ENCODE peak calls at places on chromosomes 16 and 17, in five cellular contexts. N is HepG2, J is A549, W is K562, A is H1. L is an unnamed sample.

GRCh38 chr16:80788016-80788415 is 16.4 kb downstream of the CDYL2 start:
- DNase-seq in W (no peak), A (no peak), J (no peak), N (no peak), L (no peak)

GRCh38 chr17:82619211-82619610 is 29.0 kb downstream of the WDR45B start:
- DNase-seq in N (no peak), A (no peak), J (no peak), W (no peak), L (no peak)

GRCh38 chr17:17021194-17021863 is 20.9 kb upstream of the MPRIP start:
- DNase-seq in N (peak), W (peak), A (no peak), J (peak), L (no peak)

GRCh38 chr17:60391419-60392041 is 403 bp downstream of the USP32 start:
- DNase-seq in J (peak), A (peak), N (no peak), W (no peak), L (no peak)

GRCh38 chr17:50181155-50181554 is 15.3 kb downstream of the SGCA start:
- DNase-seq in A (no peak), J (no peak), N (peak), W (no peak), L (no peak)

GRCh38 chr17:53032861-53033271 is 789.9 kb upstream of the KIF2B start:
- DNase-seq in J (no peak), A (peak), W (no peak), N (peak), L (peak)

GRCh38 chr17:79739148-79740062 is 8.7 kb downstream of the ENPP7 start:
- DNase-seq in W (no peak), J (no peak), A (no peak), N (peak), L (no peak)

GRCh38 chr17:31740611-31741082 is 118.4 kb downstream of the COPRS start:
- DNase-seq in W (no peak), J (no peak), A (no peak), N (no peak), L (peak)

GRCh38 chr17:74085434-74085833 is 118.0 kb upstream of the RPL38 start:
- DNase-seq in A (no peak), W (peak), N (no peak), J (no peak), L (no peak)

GRCh38 chr16:3541527-3542152 is 35.6 kb downstream of the NLRC3 start:
- DNase-seq in A (no peak), J (no peak), W (no peak), N (no peak), L (no peak)

GRCh38 chr17:21301593-21302550 is 17.4 kb downstream of the MAP2K3 start:
- DNase-seq in A (no peak), N (no peak), W (no peak), J (no peak), L (no peak)

GRCh38 chr16:53541326-53541725 is 38.3 kb upstream of the AKTIP start:
- DNase-seq in J (no peak), N (no peak), W (no peak), A (no peak), L (peak)

GRCh38 chr16:75309899-75310430 is 58.5 kb upstream of the BCAR1 start:
- DNase-seq in W (no peak), J (no peak), N (peak), A (no peak), L (no peak)

GRCh38 chr17:16066125-16066524 is 66.5 kb downstream of the TTC19 start:
- DNase-seq in W (no peak), A (no peak), N (no peak), J (no peak), L (no peak)

GRCh38 chr17:47862621-47863440 is 11.9 kb upstream of the SP6 start:
- DNase-seq in A (no peak), J (peak), N (no peak), W (no peak), L (peak)

GRCh38 chr17:44925731-44926697 is 10.7 kb upstream of the GFAP start:
- DNase-seq in A (no peak), N (no peak), J (no peak), W (no peak), L (no peak)

GRCh38 chr17:27577884-27578717 is 52.9 kb upstream of the LGALS9 start:
- DNase-seq in N (no peak), A (no peak), W (no peak), J (no peak), L (peak)

GRCh38 chr17:68385490-68386215 is 71.6 kb downstream of the WIPI1 start:
- DNase-seq in N (no peak), J (no peak), W (no peak), A (no peak), L (no peak)

GRCh38 chr17:27985736-27986394 is 56.6 kb upstream of the NLK start:
- DNase-seq in W (no peak), J (no peak), A (no peak), N (no peak), L (no peak)

GRCh38 chr17:29687601-29688000 is 64.9 kb upstream of the CORO6 start:
- DNase-seq in J (no peak), N (no peak), A (no peak), W (no peak), L (no peak)

GRCh38 chr17:42106009-42106408 is 6.5 kb downstream of the DHX58 start:
- DNase-seq in W (no peak), N (no peak), J (no peak), A (no peak), L (no peak)

GRCh38 chr17:17440938-17441730 is 35.7 kb upstream of the MED9 start:
- DNase-seq in A (no peak), J (no peak), N (no peak), W (no peak), L (no peak)

GRCh38 chr17:44961921-44962350 is 6.2 kb downstream of the C1QL1 start:
- DNase-seq in N (peak), A (no peak), J (no peak), W (no peak), L (no peak)

GRCh38 chr16:48321307-48322036 is 63.7 kb downstream of the SIAH1 start:
- DNase-seq in A (no peak), W (no peak), J (no peak), N (no peak), L (peak)

GRCh38 chr16:30721606-30722005 is 22.6 kb downstream of the SRCAP start:
- DNase-seq in N (no peak), J (no peak), W (no peak), A (no peak), L (peak)

GRCh38 chr17:33572615-33573014 is 279.5 kb upstream of the ASIC2 start:
- DNase-seq in W (no peak), J (no peak), N (no peak), A (no peak), L (no peak)

GRCh38 chr16:89909777-89910716 is 8.6 kb upstream of the MC1R start:
- DNase-seq in A (no peak), J (peak), W (peak), N (peak), L (peak)

GRCh38 chr17:2053380-2054261 is 1.3 kb upstream of the HIC1 start:
- DNase-seq in N (peak), W (peak), J (peak), A (no peak), L (peak)

GRCh38 chr16:80208015-80208414 is 332.8 kb upstream of the DYNLRB2 start:
- DNase-seq in N (no peak), A (no peak), J (no peak), W (no peak), L (no peak)

GRCh38 chr17:13273744-13274295 is 256.0 kb upstream of the ELAC2 start:
- DNase-seq in A (no peak), N (no peak), J (no peak), W (no peak), L (peak)

GRCh38 chr17:33142703-33143299 is 150.3 kb downstream of the ASIC2 start:
- DNase-seq in A (no peak), J (no peak), W (peak), N (no peak), L (peak)

GRCh38 chr16:17921357-17921978 is 415.1 kb downstream of the NPIPA8 start:
- DNase-seq in A (peak), W (peak), N (peak), J (no peak), L (no peak)

GRCh38 chr16:13136896-13137295 is 235.5 kb downstream of the SHISA9 start:
- DNase-seq in J (no peak), A (no peak), N (no peak), W (no peak), L (no peak)

GRCh38 chr17:57275365-57275764 is 19.0 kb downstream of the MSI2 start:
- DNase-seq in A (no peak), J (no peak), N (no peak), W (no peak), L (no peak)

GRCh38 chr17:31008374-31009035 is 37.7 kb downstream of the RNF135 start:
- DNase-seq in W (no peak), A (peak), N (no peak), J (no peak), L (peak)

GRCh38 chr17:19275457-19276082 is 38.4 kb downstream of the EPN2 start:
- DNase-seq in W (no peak), N (no peak), A (no peak), J (no peak), L (peak)

GRCh38 chr17:62631086-62631935 is 3.8 kb downstream of the MRC2 start:
- DNase-seq in A (no peak), N (no peak), W (peak), J (no peak), L (no peak)

GRCh38 chr17:62629556-62630364 is 2.3 kb downstream of the MRC2 start:
- DNase-seq in W (peak), A (no peak), N (no peak), J (no peak), L (no peak)

GRCh38 chr17:62630365-62631085 is 3.1 kb downstream of the MRC2 start:
- DNase-seq in A (no peak), W (peak), N (no peak), J (no peak), L (peak)

GRCh38 chr17:62628845-62629555 is 1.5 kb downstream of the MRC2 start:
- DNase-seq in A (no peak), J (no peak), N (no peak), W (peak), L (peak)

GRCh38 chr17:62631936-62632924 is 4.8 kb downstream of the MRC2 start:
- DNase-seq in A (no peak), N (no peak), J (no peak), W (no peak), L (no peak)
- TF ChIP-seq MAFK in A (no peak), N (no peak), J (no peak), W (no peak), L (no peak)

DNA sequence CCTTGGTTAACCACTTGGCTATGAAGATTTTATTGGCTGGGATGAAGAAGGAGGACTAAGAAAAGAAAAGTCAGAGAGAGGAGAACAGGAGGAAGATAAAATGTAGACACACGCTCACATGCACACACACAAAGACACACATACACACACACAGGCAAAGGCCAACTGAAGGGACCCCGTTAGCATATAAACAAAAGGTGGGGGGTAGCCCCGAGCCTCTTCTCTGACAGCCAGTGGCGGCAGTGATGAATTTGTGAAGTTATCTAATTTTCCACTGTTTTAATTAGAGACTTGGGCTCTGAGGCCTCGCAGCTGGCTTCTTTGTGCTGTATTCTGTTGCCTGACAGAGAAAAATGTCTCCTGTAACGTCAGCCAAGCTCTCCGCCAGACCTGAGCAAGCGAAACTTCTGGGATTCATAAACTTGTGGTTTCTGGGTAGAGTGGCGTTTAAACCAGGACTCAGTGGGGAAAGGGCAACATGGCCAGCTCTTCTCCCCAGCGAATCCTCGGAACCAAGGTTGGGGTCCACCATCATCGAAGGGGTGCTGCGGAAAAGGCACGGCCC is 113.9 kb upstream of the FOXF1 start:
- DNase-seq in J (no peak), N (no peak), W (no peak), A (no peak), L (peak)
- TF ChIP-seq MAFK in J (no peak), N (no peak), W (no peak), A (no peak), L (peak)

GRCh38 chr16:66554492-66554891 is 2.1 kb downstream of the CKLF start:
- DNase-seq in N (no peak), J (no peak), A (no peak), W (no peak), L (no peak)
- TF ChIP-seq MAFK in N (no peak), J (no peak), A (no peak), W (no peak), L (no peak)

GRCh38 chr16:57141822-57142631 is 43.8 kb downstream of the PSME3IP1 start:
- DNase-seq in A (no peak), N (no peak), J (no peak), W (no peak), L (no peak)

GRCh38 chr16:57140866-57141668 is 44.8 kb downstream of the PSME3IP1 start:
- DNase-seq in W (peak), N (no peak), A (no peak), J (no peak), L (no peak)

GRCh38 chr16:57145046-57145963 is 40.5 kb downstream of the PSME3IP1 start:
- DNase-seq in J (no peak), N (no peak), W (peak), A (no peak), L (no peak)

GRCh38 chr16:57144027-57144426 is 41.8 kb downstream of the PSME3IP1 start:
- DNase-seq in N (no peak), W (no peak), A (no peak), J (no peak), L (no peak)

DNA sequence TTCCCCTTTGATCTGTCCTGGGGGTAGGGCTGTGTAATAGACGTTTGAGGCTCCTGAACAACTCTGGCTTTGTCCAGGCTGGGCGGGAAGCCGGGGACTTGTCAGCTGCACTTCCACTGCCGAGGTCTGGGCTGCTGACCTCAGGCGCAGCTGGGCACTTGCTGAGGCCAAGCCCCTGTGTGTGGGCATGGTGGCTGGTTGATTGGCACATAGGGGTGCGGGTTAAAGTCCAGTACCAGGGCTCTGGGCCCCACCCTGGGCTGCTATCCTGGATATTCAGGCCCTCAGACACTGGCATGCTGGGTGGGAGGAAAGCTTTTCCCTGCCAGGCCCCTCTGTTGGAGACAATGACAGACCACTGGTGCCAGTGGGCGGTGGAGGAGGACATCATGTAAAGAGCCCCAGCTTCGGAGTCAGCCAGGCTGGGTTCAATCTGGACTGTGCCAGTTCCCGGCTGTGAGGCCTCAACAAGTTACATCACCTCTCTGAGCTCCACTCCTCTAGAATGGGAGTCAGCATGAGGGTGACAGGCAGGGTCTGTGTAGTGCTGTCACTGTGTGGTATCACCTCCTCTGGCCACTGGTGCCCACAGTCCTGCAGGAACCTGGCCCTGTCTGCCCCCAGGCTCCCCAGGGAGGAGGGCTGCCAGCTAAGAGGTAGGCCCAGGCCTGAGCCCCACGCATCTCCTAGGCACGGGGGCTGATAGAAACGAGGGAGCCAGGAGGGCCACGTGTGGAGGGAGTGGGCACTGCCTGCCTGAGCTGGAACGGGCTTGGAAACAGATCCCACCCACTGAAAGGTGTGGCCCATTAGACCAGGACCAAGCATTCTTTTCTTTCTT is 42.5 kb downstream of the PSME3IP1 start:
- DNase-seq in N (no peak), J (no peak), W (no peak), A (no peak), L (no peak)
- TF ChIP-seq MAFK in N (no peak), J (no peak), W (no peak), A (no peak), L (no peak)

GRCh38 chr17:77391668-77392375 is 251.1 kb downstream of the SEC14L1 start:
- DNase-seq in W (no peak), J (peak), A (peak), N (no peak), L (peak)
- TF ChIP-seq MAFK in W (no peak), J (no peak), A (no peak), N (no peak), L (no peak)

GRCh38 chr16:1531638-1531910 is 1.9 kb upstream of the TMEM204 start:
- DNase-seq in N (no peak), W (no peak), A (no peak), J (no peak), L (no peak)

GRCh38 chr16:1532081-1532760 is 1.2 kb upstream of the TMEM204 start:
- DNase-seq in W (no peak), N (no peak), A (no peak), J (no peak), L (no peak)

GRCh38 chr16:1532771-1533170 is 695 bp upstream of the TMEM204 start:
- DNase-seq in A (no peak), W (no peak), J (no peak), N (no peak), L (no peak)

GRCh38 chr16:1534021-1535020 is 855 bp downstream of the TMEM204 start:
- DNase-seq in J (no peak), N (no peak), W (no peak), A (no peak), L (peak)

DNA sequence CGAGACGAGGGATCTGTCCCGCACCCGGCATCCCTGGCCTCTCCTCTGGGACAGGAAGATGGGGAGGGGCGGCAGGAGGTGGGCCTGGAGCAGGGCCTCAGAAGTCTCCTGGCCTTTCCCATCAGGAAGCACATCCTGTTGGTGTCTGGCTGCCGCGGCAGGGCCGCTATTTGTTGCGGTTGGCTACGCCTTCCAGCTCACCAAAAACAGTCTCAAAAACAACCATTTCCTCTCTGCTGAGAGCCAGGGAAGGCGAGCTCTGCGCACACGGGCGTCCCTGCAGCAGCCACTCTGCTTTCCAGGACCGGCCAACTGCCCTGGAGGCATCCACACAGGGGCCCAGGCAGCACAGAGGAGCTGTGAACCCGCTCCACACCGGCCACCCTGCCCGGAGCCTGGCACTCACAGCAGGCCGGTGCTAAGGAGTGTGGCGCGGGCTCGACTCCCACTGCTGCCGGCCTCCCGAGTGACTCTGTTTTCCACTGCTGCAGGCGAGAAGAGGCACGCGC is at the start of gene TMEM204:
- DNase-seq in J (no peak), W (no peak), N (no peak), A (no peak), L (peak)
- TF ChIP-seq MAFK in J (no peak), W (no peak), N (no peak), A (no peak), L (no peak)

GRCh38 chr16:88669986-88670385 is 7.1 kb upstream of the MVD start:
- DNase-seq in A (no peak), J (no peak), W (no peak), N (no peak), L (no peak)
- TF ChIP-seq MAFK in A (no peak), J (no peak), W (no peak), N (no peak), L (no peak)

GRCh38 chr16:70430667-70431536 is 8.0 kb downstream of the ST3GAL2 start:
- DNase-seq in W (peak), J (no peak), N (peak), A (no peak), L (peak)
- TF ChIP-seq MAFK in W (no peak), J (no peak), N (no peak), A (no peak), L (no peak)

GRCh38 chr17:58325289-58325726 is 3.3 kb downstream of the TSPOAP1 start:
- DNase-seq in A (no peak), J (no peak), N (no peak), W (no peak), L (no peak)
- TF ChIP-seq MAFK in A (no peak), J (no peak), N (no peak), W (no peak), L (no peak)

L was measured in IMR-90.